ENCODE peak calls at places on chromosomes 2 and 18, in nine cellular contexts. J is T-helper 2 cell; Y is EH; G is MG63; H is naive B cell; B is activated T-helper 9 cell treated with anti-CD3 and anti-CD28 coated beads, Interleukin-2, amount 50 U/mL, for 16 hours; I is uterus; W is stimulated activated naive CD4-positive, alpha-beta T cell treated with Interleukin-2 at 50 U/mL for 16 hours; M is Panc1. D is an unnamed sample.

GRCh38 chr2:136121511-136121910 is 3.6 kb upstream of the CXCR4 start:
- DNase-seq in J (no peak), Y (no peak), G (no peak), H (no peak), B (no peak), I (no peak), W (no peak), M (no peak), D (no peak)

GRCh38 chr18:9453273-9453672 is 22.0 kb upstream of the RALBP1 start:
- DNase-seq in J (no peak), Y (no peak), G (no peak), H (no peak), B (no peak), I (no peak), W (no peak), M (no peak), D (no peak)

GRCh38 chr2:46336560-46336959 is 39.4 kb downstream of the EPAS1 start:
- DNase-seq in J (no peak), Y (peak), G (peak), H (no peak), B (no peak), I (no peak), W (no peak), M (no peak), D (peak)

GRCh38 chr2:233121856-233122255 is 61.7 kb downstream of the INPP5D start:
- DNase-seq in J (no peak), Y (no peak), G (no peak), H (no peak), B (no peak), I (no peak), W (no peak), M (no peak), D (no peak)

GRCh38 chr18:62486290-62486964 is 36.4 kb upstream of the ZCCHC2 start:
- DNase-seq in J (no peak), Y (peak), G (peak), H (no peak), B (no peak), I (no peak), W (no peak), M (peak), D (no peak)

GRCh38 chr2:95389256-95390119 is 13.0 kb upstream of the FAHD2A start:
- DNase-seq in J (peak), Y (peak), G (peak), H (peak), B (no peak), I (peak), W (no peak), M (peak), D (peak)

GRCh38 chr2:72128843-72129227 is 18.8 kb downstream of the CYP26B1 start:
- DNase-seq in J (no peak), Y (no peak), G (no peak), H (no peak), B (no peak), I (no peak), W (no peak), M (no peak), D (no peak)

GRCh38 chr2:65361623-65362022 is 70.8 kb downstream of the SPRED2 start:
- DNase-seq in J (no peak), Y (peak), G (no peak), H (no peak), B (no peak), I (no peak), W (no peak), M (no peak), D (no peak)

GRCh38 chr18:35345460-35345921 is 1.3 kb upstream of the ZNF24 start:
- DNase-seq in J (no peak), Y (no peak), G (no peak), H (peak), B (no peak), I (no peak), W (no peak), M (no peak), D (peak)

GRCh38 chr2:178870703-178871102 is 63.5 kb upstream of the TTN start:
- DNase-seq in J (no peak), Y (peak), G (peak), H (no peak), B (no peak), I (no peak), W (no peak), M (no peak), D (no peak)

GRCh38 chr2:213251618-213252017 is 32.6 kb upstream of the SPAG16 start:
- DNase-seq in J (no peak), Y (peak), G (peak), H (peak), B (no peak), I (no peak), W (no peak), M (no peak), D (peak)

GRCh38 chr18:36314754-36315153 is 17.2 kb downstream of the FHOD3 start:
- DNase-seq in J (no peak), Y (peak), G (no peak), H (no peak), B (no peak), I (no peak), W (no peak), M (no peak), D (peak)

GRCh38 chr2:20378891-20379519 is 28.4 kb upstream of the PUM2 start:
- DNase-seq in J (no peak), Y (peak), G (peak), H (no peak), B (no peak), I (peak), W (no peak), M (no peak), D (peak)

GRCh38 chr2:162926907-162927306 is 88.3 kb upstream of the KCNH7 start:
- DNase-seq in J (no peak), Y (no peak), G (no peak), H (no peak), B (no peak), I (no peak), W (no peak), M (no peak), D (no peak)

GRCh38 chr2:130762910-130763385 is 7.6 kb downstream of the AMER3 start:
- DNase-seq in J (no peak), Y (no peak), G (no peak), H (no peak), B (no peak), I (no peak), W (no peak), M (no peak), D (no peak)

D was measured in fibroblast of villous mesenchyme.